ENCODE peak calls at places on chromosomes 7 and 10, in seven cellular contexts. Y is GM12878, L is SK-N-SH, M is K562, J is GM12892, G is HepG2, F is H1. C is an unnamed sample.

GRCh38 chr10:112209534-112210200 is 26.1 kb upstream of the GPAM start:
- DNase-seq in Y (no peak), L (peak), M (no peak), J (no peak), G (no peak), F (no peak), C (no peak)

GRCh38 chr7:126723966-126724544 is 528.7 kb downstream of the GRM8 start:
- DNase-seq in Y (no peak), L (no peak), M (no peak), J (no peak), G (no peak), F (no peak), C (no peak)

GRCh38 chr7:76310102-76310957 is 7.9 kb downstream of the HSPB1 start:
- DNase-seq in Y (no peak), L (peak), M (peak), J (no peak), G (no peak), F (no peak), C (no peak)

GRCh38 chr7:131305152-131305551 is 22.5 kb upstream of the MKLN1 start:
- DNase-seq in Y (no peak), L (no peak), M (no peak), J (no peak), G (peak), F (no peak), C (no peak)

GRCh38 chr7:26648429-26649015 is 215.9 kb downstream of the SKAP2 start:
- DNase-seq in Y (no peak), L (no peak), M (no peak), J (no peak), G (no peak), F (no peak), C (no peak)

GRCh38 chr10:11112718-11113117 is 95.0 kb downstream of the CELF2 start:
- DNase-seq in Y (no peak), L (no peak), M (no peak), J (no peak), G (peak), F (no peak), C (no peak)

GRCh38 chr10:30348378-30348776 is 701 bp downstream of the MTPAP start:
- DNase-seq in Y (peak), L (no peak), M (no peak), J (no peak), G (no peak), F (no peak), C (no peak)

GRCh38 chr10:60238408-60239100 is 151.1 kb downstream of the ANK3 start:
- DNase-seq in Y (peak), L (peak), M (peak), J (peak), G (no peak), F (no peak), C (peak)

GRCh38 chr10:132883391-132883881 is 58.9 kb downstream of the CFAP46 start:
- DNase-seq in Y (no peak), L (no peak), M (no peak), J (no peak), G (no peak), F (no peak), C (no peak)

GRCh38 chr10:24935504-24936292 is 16.7 kb downstream of the PRTFDC1 start:
- DNase-seq in Y (no peak), L (no peak), M (no peak), J (no peak), G (no peak), F (no peak), C (no peak)

GRCh38 chr10:125037145-125037544 is 95.2 kb downstream of the ZRANB1 start:
- DNase-seq in Y (no peak), L (no peak), M (no peak), J (no peak), G (peak), F (no peak), C (no peak)

GRCh38 chr10:26213157-26213780 is 3.3 kb upstream of the GAD2 start:
- DNase-seq in Y (no peak), L (peak), M (no peak), J (no peak), G (no peak), F (peak), C (no peak)

GRCh38 chr7:83466956-83467355 is 182.0 kb downstream of the SEMA3E start:
- DNase-seq in Y (no peak), L (no peak), M (no peak), J (no peak), G (no peak), F (no peak), C (no peak)

GRCh38 chr7:27171636-27172387 is 2.3 kb downstream of the HOXA10 start:
- DNase-seq in Y (no peak), L (no peak), M (no peak), J (no peak), G (no peak), F (peak), C (no peak)

GRCh38 chr7:43799605-43800004 is 41.1 kb downstream of the BLVRA start:
- DNase-seq in Y (no peak), L (no peak), M (peak), J (no peak), G (peak), F (peak), C (no peak)

GRCh38 chr10:35236739-35237138 is 99.6 kb upstream of the CCNY start:
- DNase-seq in Y (no peak), L (no peak), M (peak), J (no peak), G (peak), F (no peak), C (no peak)
- TF ChIP-seq TAF1 in Y (no peak), L (no peak), M (no peak), J (no peak), G (no peak), F (no peak), C (no peak)

GRCh38 chr7:10022480-10022879 is 951.2 kb upstream of the PHF14 start:
- DNase-seq in Y (no peak), L (no peak), M (no peak), J (no peak), G (no peak), F (no peak), C (no peak)

GRCh38 chr7:10022957-10023356 is 950.7 kb upstream of the PHF14 start:
- DNase-seq in Y (no peak), L (peak), M (peak), J (no peak), G (no peak), F (no peak), C (no peak)
- TF ChIP-seq TAF1 in Y (no peak), L (no peak), M (no peak), J (no peak), G (no peak), F (no peak), C (no peak)

GRCh38 chr7:127769696-127770400 is 117.9 kb downstream of the SND1 start:
- DNase-seq in Y (no peak), L (no peak), M (no peak), J (no peak), G (no peak), F (no peak), C (no peak)

GRCh38 chr7:127768241-127768640 is 116.2 kb downstream of the SND1 start:
- DNase-seq in Y (no peak), L (no peak), M (no peak), J (no peak), G (no peak), F (no peak), C (no peak)

GRCh38 chr7:127766831-127767489 is 115.0 kb downstream of the SND1 start:
- DNase-seq in Y (no peak), L (no peak), M (no peak), J (no peak), G (no peak), F (no peak), C (no peak)

GRCh38 chr7:127770870-127771269 is 118.9 kb downstream of the SND1 start:
- DNase-seq in Y (no peak), L (peak), M (no peak), J (no peak), G (no peak), F (no peak), C (no peak)

DNA sequence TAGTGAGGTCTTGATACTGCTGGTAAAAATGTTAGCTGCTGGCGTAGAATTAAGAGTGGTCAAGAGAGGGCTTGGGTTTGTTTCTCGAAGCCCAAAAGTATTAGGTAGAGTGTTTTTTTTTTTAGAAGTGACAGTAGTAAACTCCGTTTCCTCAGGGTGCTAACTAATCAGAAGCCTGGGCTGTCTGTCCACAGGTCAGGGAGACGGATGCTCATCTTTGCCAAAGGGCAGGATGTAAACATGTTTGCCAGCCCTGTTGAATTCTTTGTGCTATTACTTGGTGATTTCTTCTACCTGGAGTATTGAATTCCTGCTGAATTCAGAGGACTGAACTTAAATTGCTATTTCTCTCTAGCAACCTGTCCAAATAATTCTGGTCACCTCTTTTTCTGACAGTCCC is 117.1 kb downstream of the SND1 start:
- DNase-seq in Y (no peak), L (no peak), M (no peak), J (no peak), G (no peak), F (no peak), C (no peak)
- TF ChIP-seq TAF1 in Y (no peak), L (no peak), M (no peak), J (no peak), G (no peak), F (no peak), C (no peak)

DNA sequence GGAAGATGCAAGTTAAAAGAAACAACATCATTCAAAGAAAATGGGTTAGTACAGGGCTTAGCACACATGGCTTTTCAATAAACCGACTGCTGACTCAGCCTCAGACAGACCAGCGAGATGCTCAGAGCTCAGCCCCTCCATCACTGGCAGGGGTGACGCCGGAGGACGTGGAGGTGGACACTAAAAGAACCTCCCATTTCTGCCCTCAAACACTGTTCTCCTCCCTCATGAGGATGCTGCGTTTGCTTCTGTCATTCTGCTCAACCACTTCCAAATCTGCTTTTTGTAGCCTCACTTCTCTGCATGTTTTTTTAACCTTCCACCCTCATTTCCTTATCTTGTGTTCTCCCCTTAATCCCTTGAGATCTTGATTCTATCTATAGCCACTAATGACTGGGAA is 15.3 kb downstream of the DENND11 start:
- DNase-seq in Y (no peak), L (no peak), M (no peak), J (no peak), G (no peak), F (no peak), C (no peak)
- TF ChIP-seq TAF1 in Y (no peak), L (no peak), M (no peak), J (no peak), G (no peak), F (no peak), C (no peak)

DNA sequence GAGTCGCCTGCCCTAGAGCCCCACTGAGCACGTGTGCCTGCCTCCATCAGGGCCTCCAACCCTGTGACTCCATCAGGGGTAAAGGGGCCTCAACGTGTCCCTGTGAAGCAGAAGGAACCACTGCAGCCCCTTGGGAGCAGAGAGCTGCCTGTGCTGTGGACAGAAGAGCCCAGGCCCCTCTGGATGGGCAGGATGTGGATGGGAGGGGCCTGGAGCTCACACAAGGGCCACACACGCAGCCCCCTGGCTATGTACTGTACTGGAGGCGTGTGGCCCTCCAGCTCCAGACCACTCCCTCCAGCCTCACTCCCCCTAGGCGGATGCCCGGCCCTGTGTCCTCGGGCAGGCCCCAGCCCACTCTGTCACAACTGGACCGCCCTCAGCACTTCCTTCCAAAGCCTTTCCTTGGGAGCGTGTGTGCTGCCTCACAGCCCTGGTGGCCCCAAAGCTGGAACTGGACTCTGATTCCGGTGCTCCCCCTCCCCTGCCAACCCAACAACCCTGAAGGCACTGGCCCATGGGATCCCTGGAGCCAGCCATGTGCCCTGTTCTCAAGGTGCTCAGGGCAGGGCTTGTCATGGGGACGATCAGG is 238.0 kb downstream of the TCERG1L start:
- DNase-seq in Y (no peak), L (no peak), M (no peak), J (no peak), G (no peak), F (no peak), C (no peak)
- TF ChIP-seq TAF1 in Y (no peak), L (no peak), M (no peak), J (no peak), G (no peak), F (no peak), C (no peak)

C was measured in GM12891.